ENCODE peak calls at places on chromosomes 4 and X, in four cellular contexts. I is neural progenitor cell, U is fibroblast of lung, S is left cardiac atrium. N is an unnamed sample.

GRCh38 chr4:99722006-99722405 is 64.4 kb upstream of the C4orf54 start:
- DNase-seq in I (no peak), S (no peak), U (no peak), N (no peak)

GRCh38 chr4:76950052-76950845 is 697 bp downstream of the SEPTIN11 start:
- DNase-seq in U (peak), S (peak), I (peak), N (peak)

GRCh38 chr4:185343726-185344581 is 51.8 kb downstream of the LRP2BP start:
- DNase-seq in I (no peak), S (peak), U (no peak), N (no peak)

GRCh38 chr4:1398686-1399507 is 7.3 kb downstream of the NKX1-1 start:
- DNase-seq in I (no peak), U (no peak), S (no peak), N (no peak)

GRCh38 chr4:4284827-4285618 is 4.9 kb downstream of the LYAR start:
- DNase-seq in I (no peak), S (peak), U (peak), N (no peak)

GRCh38 chr4:109648266-109648996 is 54.8 kb downstream of the CASP6 start:
- DNase-seq in S (no peak), U (no peak), I (no peak), N (no peak)

GRCh38 chrX:118756111-118756510 is 28.7 kb downstream of the IL13RA1 start:
- DNase-seq in I (no peak), S (no peak), U (no peak), N (no peak)

GRCh38 chr4:121721700-121722099 is 24.9 kb upstream of the ANXA5 start:
- DNase-seq in I (no peak), S (no peak), U (no peak), N (no peak)

GRCh38 chrX:24298191-24298590 is 15.7 kb downstream of the SUPT20HL2 start:
- DNase-seq in I (peak), S (no peak), U (no peak), N (no peak)